ENCODE peak calls at places on chromosomes 2 and 18, in ten cellular contexts. S is stimulated activated CD4-positive, alpha-beta T cell treated with anti-CD3 and anti-CD28 coated beads, Interleukin-4, amount 100 ng/mL, for 24 hours; G is non-pigmented ciliary epithelial cell; R is M059J; C is T-helper 9 cell; W is AG09319; U is suprapubic skin; F is stimulated activated CD8-positive, alpha-beta memory T cell treated with anti-CD3 and anti-CD28 coated beads, Interleukin-15, amount 100 ng/mL, for 24 hours; D is Karpas-422; Q is GM03348. B is an unnamed sample.

GRCh38 chr2:8495189-8495855 is 186.5 kb upstream of the ID2 start:
- DNase-seq in S (no peak), G (no peak), R (no peak), C (no peak), W (no peak), U (no peak), F (no peak), D (no peak), Q (no peak), B (no peak)

GRCh38 chr2:31319391-31320175 is 85.6 kb downstream of the EHD3 start:
- DNase-seq in S (peak), G (no peak), R (peak), C (no peak), W (no peak), U (peak), F (no peak), D (peak), Q (peak), B (no peak)

GRCh38 chr2:207202645-207203044 is 36.9 kb upstream of the KLF7 start:
- DNase-seq in S (no peak), G (no peak), R (peak), C (no peak), W (no peak), U (no peak), F (no peak), D (peak), Q (peak), B (no peak)

GRCh38 chr18:24368749-24369148 is 28.9 kb downstream of the OSBPL1A start:
- DNase-seq in S (peak), G (no peak), R (no peak), C (no peak), W (no peak), U (no peak), F (no peak), D (no peak), Q (no peak), B (no peak)

GRCh38 chr2:227960356-227960755 is 88.9 kb downstream of the DAW1 start:
- DNase-seq in S (no peak), G (no peak), R (no peak), C (no peak), W (no peak), U (no peak), F (no peak), D (no peak), Q (no peak), B (no peak)

GRCh38 chr18:44939037-44939665 is 258.5 kb downstream of the SETBP1 start:
- DNase-seq in S (no peak), G (no peak), R (no peak), C (no peak), W (no peak), U (no peak), F (no peak), D (no peak), Q (no peak), B (no peak)

GRCh38 chr2:64143154-64144056 is 815 bp downstream of the PELI1 start:
- DNase-seq in S (peak), G (no peak), R (peak), C (peak), W (no peak), U (no peak), F (peak), D (peak), Q (peak), B (no peak)

GRCh38 chr2:10647451-10647850 is 42.3 kb downstream of the NOL10 start:
- DNase-seq in S (no peak), G (no peak), R (no peak), C (no peak), W (no peak), U (no peak), F (no peak), D (no peak), Q (no peak), B (no peak)

GRCh38 chr2:47016172-47016913 is 100.7 kb upstream of the MCFD2 start:
- DNase-seq in S (no peak), G (peak), R (peak), C (no peak), W (peak), U (no peak), F (no peak), D (no peak), Q (peak), B (peak)

GRCh38 chr2:165573534-165574461 is 104.3 kb downstream of the CSRNP3 start:
- DNase-seq in S (no peak), G (no peak), R (peak), C (no peak), W (no peak), U (no peak), F (no peak), D (peak), Q (no peak), B (no peak)

B was measured in BJ.